ENCODE peak calls at places on chromosomes 12 and 14, in four cellular contexts. I is A549, J is SK-N-SH, W is GM12878. A is an unnamed sample.

GRCh38 chr12:6941267-6941666 is 2.3 kb upstream of the RNU7-1 start:
- DNase-seq in J (no peak), I (no peak), W (no peak), A (no peak)

GRCh38 chr14:68628605-68629310 is 164.1 kb downstream of the ZFP36L1 start:
- DNase-seq in J (no peak), W (no peak), I (no peak), A (peak)

GRCh38 chr12:128693115-128693514 is 130.6 kb downstream of the SLC15A4 start:
- DNase-seq in J (no peak), I (no peak), W (no peak), A (no peak)

GRCh38 chr12:50708619-50709018 is 55.3 kb upstream of the ATF1 start:
- DNase-seq in I (no peak), W (no peak), J (no peak), A (no peak)

GRCh38 chr14:69687963-69688649 is 76.7 kb downstream of the SUSD6 start:
- DNase-seq in J (peak), I (no peak), W (no peak), A (peak)

GRCh38 chr12:115752913-115753726 is 524.4 kb downstream of the MED13L start:
- DNase-seq in I (peak), J (peak), W (peak), A (peak)

GRCh38 chr12:14691560-14691959 is 4.8 kb downstream of the GUCY2C start:
- DNase-seq in W (no peak), I (no peak), J (no peak), A (no peak)

GRCh38 chr12:67141405-67142018 is 127.6 kb upstream of the CAND1 start:
- DNase-seq in I (no peak), W (no peak), J (no peak), A (no peak)

GRCh38 chr12:53180270-53180930 is at the start of the genes CSAD and ZNF740:
- DNase-seq in J (peak), I (peak), W (peak), A (peak)

DNA sequence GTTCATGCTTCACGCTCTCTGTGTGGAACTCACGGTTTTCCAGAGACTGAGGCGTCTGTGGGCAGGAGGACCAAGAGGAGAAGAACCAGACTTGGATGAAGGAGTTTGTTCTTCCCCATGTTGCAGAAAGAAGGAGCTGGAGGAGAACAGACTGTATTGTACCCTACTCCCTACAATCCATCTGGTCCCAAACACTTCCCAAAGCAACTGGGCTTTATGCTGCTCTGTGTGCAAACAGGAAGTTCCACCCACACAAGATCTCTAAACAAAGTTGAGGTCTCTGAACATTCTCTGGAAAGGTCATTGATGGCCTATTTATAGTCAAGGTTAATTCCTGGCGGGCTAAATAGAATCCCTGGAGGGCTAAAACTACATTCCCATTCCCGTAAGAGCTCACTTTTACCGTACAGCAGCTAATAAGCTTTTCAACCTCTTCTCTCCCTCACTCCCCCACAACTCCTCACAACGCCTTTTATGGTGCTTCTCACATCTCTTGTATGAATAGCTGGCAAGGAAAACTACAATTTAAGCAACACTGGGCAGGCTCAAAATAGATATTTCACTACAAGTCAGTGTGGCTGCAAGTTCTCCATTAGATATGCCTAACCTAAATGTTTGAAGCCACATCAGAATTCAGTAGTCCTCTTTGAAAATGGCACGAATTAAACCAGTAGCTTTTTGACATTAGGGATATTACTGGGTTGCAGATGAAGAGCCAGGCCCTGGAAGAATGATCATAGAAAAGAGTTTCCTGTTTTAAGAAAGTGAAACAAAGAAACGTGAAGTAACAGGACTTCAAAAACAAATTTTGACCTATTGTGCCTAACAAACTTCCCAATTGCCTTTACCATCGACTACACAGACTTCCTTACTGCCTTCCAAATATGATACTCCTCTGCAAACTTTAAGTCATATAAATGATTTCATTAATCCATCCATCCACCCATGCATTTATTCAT is at the start of gene A2M:
- DNase-seq in W (no peak), J (no peak), I (no peak), A (peak)
- TF ChIP-seq PBX3 in W (no peak), J (no peak), I (no peak), A (no peak)

GRCh38 chr12:123829561-123829960 is 67.5 kb downstream of the DNAH10 start:
- DNase-seq in J (no peak), I (no peak), W (no peak), A (no peak)
- TF ChIP-seq PBX3 in J (no peak), I (no peak), W (no peak), A (no peak)

GRCh38 chr12:109608796-109609195 is 35.2 kb downstream of the MVK start:
- DNase-seq in W (no peak), I (no peak), J (no peak), A (no peak)

GRCh38 chr12:109606261-109607028 is 32.9 kb downstream of the MVK start:
- DNase-seq in I (no peak), W (no peak), J (peak), A (peak)

GRCh38 chr12:109609256-109609821 is 35.7 kb downstream of the MVK start:
- DNase-seq in J (no peak), I (peak), W (no peak), A (no peak)

GRCh38 chr12:109608270-109608669 is 34.7 kb downstream of the MVK start:
- DNase-seq in I (no peak), W (no peak), J (no peak), A (no peak)

GRCh38 chr12:109607618-109608017 is 34.0 kb downstream of the MVK start:
- DNase-seq in I (no peak), J (no peak), W (no peak), A (no peak)
- TF ChIP-seq PBX3 in I (no peak), J (no peak), W (no peak), A (no peak)

DNA sequence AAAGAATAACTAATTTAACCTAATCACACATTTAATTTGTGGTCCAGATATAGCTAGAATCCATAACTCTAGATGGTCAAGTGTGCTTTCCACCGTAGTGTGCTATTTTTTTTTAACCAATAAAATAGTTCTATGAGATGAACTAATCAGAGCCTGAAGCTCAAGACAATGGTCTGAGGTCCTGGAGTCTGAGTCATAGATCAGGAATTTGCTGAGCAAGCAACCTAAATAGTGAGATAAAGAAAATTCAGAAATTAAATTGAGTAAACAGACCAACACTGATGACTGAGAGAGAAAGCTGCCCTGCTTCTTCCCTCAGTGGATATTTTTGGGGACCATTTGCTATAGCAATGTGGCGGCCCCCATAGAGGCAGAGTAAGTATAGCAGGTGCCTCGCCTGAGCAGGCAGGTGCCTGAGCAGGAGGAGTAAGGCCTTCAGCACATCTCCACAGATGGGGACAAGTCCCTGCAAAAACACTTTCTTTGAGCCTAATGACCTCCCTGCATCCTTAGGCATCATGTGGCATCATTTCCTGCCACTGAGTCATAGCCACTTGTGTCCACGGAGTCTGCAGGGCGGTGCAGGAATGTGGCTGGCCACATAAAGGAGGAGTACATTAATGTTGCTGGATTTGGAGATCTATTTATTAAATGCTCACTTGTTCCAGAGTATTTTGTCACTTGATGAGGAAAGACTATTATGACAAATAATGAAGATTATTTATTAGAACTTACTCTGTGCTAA is 13.9 kb upstream of the CLEC4E start:
- DNase-seq in J (no peak), W (no peak), I (peak), A (no peak)
- TF ChIP-seq PBX3 in J (no peak), W (no peak), I (no peak), A (no peak)

GRCh38 chr12:68886636-68887572 is 46.1 kb downstream of the CPM start:
- DNase-seq in I (no peak), W (no peak), J (no peak), A (peak)
- TF ChIP-seq PBX3 in I (no peak), W (no peak), J (no peak), A (no peak)

DNA sequence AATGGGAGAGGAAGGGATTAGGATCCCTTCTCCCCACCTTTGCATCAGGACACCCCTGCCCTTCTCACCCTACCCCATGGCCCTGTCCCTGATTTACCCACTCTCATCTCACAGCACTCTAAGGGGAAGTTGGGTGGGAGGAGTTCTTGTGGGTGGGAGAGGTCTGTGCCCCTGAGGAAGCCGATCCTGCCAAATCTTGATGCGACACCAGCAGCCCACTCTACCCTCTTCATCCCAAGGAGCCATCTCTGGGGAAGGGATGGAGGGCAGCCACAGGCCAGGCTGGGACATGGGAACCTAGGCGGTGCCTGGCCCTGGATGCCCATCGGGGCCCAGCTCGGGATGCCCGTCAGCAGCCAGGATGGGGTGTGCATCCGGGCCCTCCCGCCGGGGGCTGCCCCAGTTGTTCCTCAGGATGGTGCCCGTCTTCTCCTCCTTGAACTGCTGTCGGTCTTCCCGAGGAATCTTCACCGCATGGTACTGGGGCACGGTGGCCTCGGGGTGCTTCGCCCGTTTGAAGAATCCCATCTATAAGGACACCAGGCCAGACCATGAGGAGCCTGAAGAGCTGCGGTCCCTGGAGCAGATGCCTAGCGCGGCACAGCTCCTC is 22.8 kb downstream of the ITGA7 start:
- DNase-seq in W (no peak), J (no peak), I (no peak), A (no peak)
- TF ChIP-seq PBX3 in W (no peak), J (no peak), I (no peak), A (no peak)

GRCh38 chr12:93705237-93705636 is 28.1 kb downstream of the CRADD start:
- DNase-seq in I (no peak), J (peak), W (no peak), A (no peak)

GRCh38 chr12:93709386-93709785 is 32.2 kb downstream of the CRADD start:
- DNase-seq in W (no peak), J (no peak), I (no peak), A (no peak)

GRCh38 chr12:93706387-93706786 is 29.2 kb downstream of the CRADD start:
- DNase-seq in I (no peak), W (no peak), J (no peak), A (no peak)

GRCh38 chr12:93706824-93707223 is 29.6 kb downstream of the CRADD start:
- DNase-seq in W (no peak), J (no peak), I (no peak), A (no peak)

GRCh38 chr12:93707836-93708235 is 30.7 kb downstream of the CRADD start:
- DNase-seq in J (no peak), I (peak), W (no peak), A (peak)
- TF ChIP-seq PBX3 in J (peak), I (no peak), W (no peak), A (no peak)

GRCh38 chr12:124233846-124234620 is 60.9 kb upstream of the RFLNA start:
- DNase-seq in W (no peak), J (no peak), I (no peak), A (no peak)
- TF ChIP-seq PBX3 in W (no peak), J (no peak), I (no peak), A (no peak)

DNA sequence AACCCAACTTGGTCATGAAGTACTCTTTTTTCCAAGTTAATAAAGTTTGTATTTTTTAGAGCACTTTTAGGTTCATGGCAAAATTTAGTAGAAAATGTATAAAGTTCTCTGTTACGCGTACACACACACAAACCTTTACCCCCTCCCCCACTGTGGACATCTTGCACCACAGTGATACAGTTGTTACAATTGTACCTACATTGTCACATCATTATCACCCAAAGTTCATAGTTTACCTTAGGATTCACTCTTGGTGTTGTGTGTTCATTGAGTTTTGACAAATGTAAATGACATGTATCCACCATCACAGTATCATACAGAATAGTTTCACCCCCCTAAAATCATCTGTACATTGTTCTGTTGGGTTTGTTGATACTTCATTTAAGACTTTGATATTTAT is 23.9 kb downstream of the PLEKHA5 start:
- DNase-seq in W (no peak), J (no peak), I (no peak), A (no peak)
- TF ChIP-seq PBX3 in W (no peak), J (no peak), I (no peak), A (no peak)